ENCODE peak calls at places on chromosomes 12 and 14, in nine cellular contexts. X is HCT116, O is aorta, W is ovary, S is psoas muscle, M is testis, T is A549, G is neuronal stem cell, B is lower lobe of right lung. V is an unnamed sample.
A peak's percentile ranks its signal among the peaks of the same experiment; 100 is the strongest.

GRCh38 chr14:23364164-23364571 is 804 bp downstream of the EFS start:
- DNase-seq in O (peak; percentile 77), X (no peak), T (no peak), G (peak; percentile 21), M (no peak), S (peak; percentile 43), B (no peak), W (no peak), V (no peak)

GRCh38 chr12:114403690-114404450 is 2.1 kb downstream of the TBX5 start:
- DNase-seq in B (no peak), T (no peak), X (no peak), W (no peak), S (no peak), G (peak; percentile 31), O (no peak), M (no peak), V (no peak)

GRCh38 chr12:68780731-68781130 is 27.2 kb upstream of the MDM2 start:
- DNase-seq in B (no peak), S (no peak), O (no peak), T (no peak), G (no peak), X (no peak), W (no peak), M (no peak), V (no peak)

GRCh38 chr12:3041558-3042164 is 35.5 kb upstream of the TSPAN9 start:
- DNase-seq in X (peak; percentile 69), O (peak; percentile 79), S (peak; percentile 51), M (peak; percentile 76), G (peak; percentile 68), T (peak; percentile 90), W (peak; percentile 40), B (no peak), V (peak; percentile 42)

GRCh38 chr12:114817491-114818440 is 133.8 kb upstream of the TBX3 start:
- DNase-seq in W (peak; percentile 50), O (no peak), T (no peak), G (no peak), M (peak; percentile 52), S (peak; percentile 22), B (no peak), X (no peak), V (no peak)

GRCh38 chr12:92289611-92290010 is 144.0 kb upstream of the BTG1 start:
- DNase-seq in S (no peak), O (no peak), B (no peak), W (no peak), M (no peak), T (no peak), X (no peak), G (no peak), V (no peak)

GRCh38 chr12:80648866-80649265 is 58.6 kb upstream of the MYF6 start:
- DNase-seq in X (no peak), W (no peak), O (no peak), B (no peak), T (no peak), G (no peak), M (no peak), S (no peak), V (no peak)

GRCh38 chr12:12336049-12336411 is 14.0 kb downstream of the MANSC1 start:
- DNase-seq in W (no peak), B (no peak), M (no peak), T (no peak), S (no peak), O (no peak), G (no peak), X (no peak), V (no peak)

GRCh38 chr14:89899917-89900680 is 54.4 kb downstream of the EFCAB11 start:
- DNase-seq in B (no peak), S (no peak), T (no peak), W (no peak), X (peak; percentile 13), O (no peak), G (no peak), M (no peak), V (no peak)

GRCh38 chr14:104689620-104690265 is 325 bp downstream of the INF2 start:
- DNase-seq in G (no peak), X (no peak), W (peak; percentile 73), O (no peak), B (no peak), S (no peak), T (no peak), M (no peak), V (no peak)
- H3K4me3 ChIP-seq in G (peak overlapping the region; percentile 87), X (peak overlapping the region; percentile 85), W (peak overlapping the region; percentile 57), O (peak overlapping the region; percentile 88), B (peak overlapping the region; percentile 93), S (peak overlapping the region; percentile 91), T (peak overlapping the region; percentile 99), M (peak overlapping the region; percentile 82), V (peak overlapping the region; percentile 72)

DNA sequence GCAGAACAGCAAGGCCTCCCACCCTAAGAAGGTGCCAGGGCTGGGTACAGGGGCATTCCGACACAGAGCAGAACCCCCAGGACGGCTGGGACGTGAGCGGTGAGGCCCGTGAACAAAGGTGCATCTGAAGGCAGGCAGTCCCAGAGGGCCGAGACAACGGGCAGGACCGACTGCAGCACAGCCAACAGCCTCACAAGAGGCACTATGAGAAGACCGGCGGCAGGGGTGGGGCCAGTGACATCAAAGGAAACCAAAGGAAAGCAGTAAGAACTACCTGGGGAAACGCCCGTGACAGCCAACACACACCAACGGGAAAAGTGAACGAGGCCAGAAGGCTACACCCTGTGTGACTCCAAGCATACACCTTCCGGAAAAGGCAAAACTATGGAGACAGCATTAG is 9.1 kb downstream of the BTBD6 start:
- DNase-seq in T (no peak), B (no peak), S (no peak), G (no peak), O (no peak), W (no peak), X (no peak), M (no peak), V (no peak)
- H3K4me1 ChIP-seq in T (peaks cover 11% of the 10 kb centered on the region), B (no peaks in the 10 kb centered on the region), S (peaks cover 46% of the 10 kb centered on the region), G (no peaks in the 10 kb centered on the region), O (no peaks in the 10 kb centered on the region), W (no peaks in the 10 kb centered on the region), X (no peaks in the 10 kb centered on the region), M (no peaks in the 10 kb centered on the region), V (peaks cover 13% of the 10 kb centered on the region)

GRCh38 chr14:20799955-20800544 is 2.6 kb downstream of the RNASE1 start:
- DNase-seq in T (no peak), G (no peak), W (no peak), B (peak; percentile 70), S (peak; percentile 25), M (peak; percentile 41), O (no peak), X (no peak), V (peak; percentile 47)
- H3K27ac ChIP-seq in T (no peak overlapping the region), G (peak overlapping the region; percentile 50), W (peak overlapping the region; percentile 61), B (peak overlapping the region; percentile 86), S (peak overlapping the region; percentile 50), M (peak overlapping the region; percentile 75), O (no peak overlapping the region), X (no peak overlapping the region), V (peak overlapping the region; percentile 10)

DNA sequence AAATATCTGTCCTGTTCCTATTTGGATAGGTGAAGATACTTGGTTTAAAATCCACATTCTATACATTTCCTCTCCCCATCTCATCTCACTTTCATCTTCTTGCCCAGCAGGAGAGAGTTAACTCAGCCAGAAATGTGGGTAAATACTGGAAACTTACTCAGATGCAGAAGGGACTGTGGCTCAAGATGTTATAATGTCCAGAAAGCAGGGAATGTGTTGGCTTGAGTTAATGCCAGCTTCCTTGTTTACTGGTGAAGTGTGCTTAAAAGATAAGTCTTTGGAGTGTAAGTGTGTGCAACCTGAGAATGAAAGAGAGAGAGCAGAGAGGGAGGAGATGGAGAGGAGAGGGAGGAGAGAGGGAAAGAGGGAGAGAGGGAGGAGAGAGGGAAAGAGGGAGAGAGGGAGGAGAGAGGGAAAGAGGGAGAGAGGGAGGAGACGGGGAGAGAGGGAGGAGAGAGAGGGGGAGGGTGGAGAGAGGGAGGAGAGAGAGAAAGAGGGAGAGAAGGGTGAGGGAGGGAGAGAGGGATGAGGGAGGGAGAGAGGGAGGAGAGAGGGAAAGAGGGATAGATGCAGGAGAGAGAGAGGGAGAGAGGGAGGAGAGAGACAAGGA is 22.0 kb upstream of the SNRPF start:
- DNase-seq in W (no peak), S (no peak), B (no peak), M (no peak), X (no peak), O (no peak), G (no peak), T (peak; percentile 24), V (no peak)
- H3K4me3 ChIP-seq in W (no peak overlapping the region), S (no peak overlapping the region), B (no peak overlapping the region), M (no peak overlapping the region), X (no peak overlapping the region), O (no peak overlapping the region), G (no peak overlapping the region), T (peak overlapping the region; percentile 7), V (no peak overlapping the region)

GRCh38 chr12:104462325-104462724 is 5.6 kb downstream of the CHST11 start:
- DNase-seq in S (no peak), B (no peak), T (no peak), G (no peak), O (no peak), W (no peak), M (no peak), X (no peak), V (no peak)
- H3K4me1 ChIP-seq in S (peaks cover 13% of the 10 kb centered on the region), B (peaks cover 78% of the 10 kb centered on the region), T (peaks cover 29% of the 10 kb centered on the region), G (peaks cover 14% of the 10 kb centered on the region), O (peaks cover under 1% of the 10 kb centered on the region), W (no peaks in the 10 kb centered on the region), M (peaks cover 13% of the 10 kb centered on the region), X (no peaks in the 10 kb centered on the region), V (peaks cover 40% of the 10 kb centered on the region)

GRCh38 chr12:71950404-71950803 is 11.8 kb downstream of the TPH2 start:
- DNase-seq in T (no peak), S (no peak), B (no peak), O (no peak), W (no peak), M (no peak), G (no peak), X (no peak), V (no peak)
- H3K27ac ChIP-seq in T (no peak overlapping the region), S (no peak overlapping the region), B (no peak overlapping the region), O (no peak overlapping the region), W (no peak overlapping the region), M (no peak overlapping the region), G (no peak overlapping the region), X (no peak overlapping the region), V (no peak overlapping the region)